ENCODE peak calls at places on chromosomes 11 and 22, in seven cellular contexts. W is GM12865, Z is prostate gland, C is heart right ventricle, Y is tibial nerve, R is WTC11, N is cardiac muscle cell. K is an unnamed sample.
A peak's percentile ranks its signal among the peaks of the same experiment; 100 is the strongest.

GRCh38 chr22:21082248-21082647 is 36.5 kb downstream of the LRRC74B start:
- DNase-seq in W (no peak), R (no peak), Z (no peak), C (no peak), Y (no peak), N (no peak), K (no peak)

GRCh38 chr22:39117585-39118191 is 20.6 kb downstream of the APOBEC3H start:
- DNase-seq in W (peak; percentile 92), R (peak; percentile 67), N (peak; percentile 74), C (peak; percentile 32), Y (peak; percentile 48), Z (peak; percentile 36), K (no peak)

GRCh38 chr11:2385156-2386151 is 8.3 kb downstream of the CD81 start:
- DNase-seq in Y (no peak), W (peak; percentile 80), N (no peak), Z (no peak), C (no peak), R (no peak), K (no peak)

GRCh38 chr22:31451709-31452571 is 37.7 kb downstream of the EIF4ENIF1 start:
- DNase-seq in N (peak; percentile 54), W (peak; percentile 65), R (no peak), Z (no peak), C (no peak), Y (no peak), K (no peak)

GRCh38 chr11:34830648-34831047 is 85.5 kb downstream of the APIP start:
- DNase-seq in Z (no peak), C (peak; percentile 45), R (no peak), N (no peak), W (no peak), Y (no peak), K (no peak)

GRCh38 chr22:48299801-48300200 is 1527.9 kb downstream of the BRD1 start:
- DNase-seq in C (no peak), W (no peak), Y (no peak), Z (no peak), R (no peak), N (no peak), K (no peak)

GRCh38 chr11:20158597-20159257 is 1.5 kb downstream of the DBX1 start:
- DNase-seq in N (peak; percentile 92), Z (peak; percentile 9), W (peak; percentile 12), Y (peak; percentile 24), R (peak; percentile 81), C (peak; percentile 57), K (no peak)

GRCh38 chr11:121466063-121466794 is 13.5 kb upstream of the SORL1-AS1 start:
- DNase-seq in Y (peak; percentile 58), Z (peak; percentile 99), N (peak; percentile 65), C (peak; percentile 85), W (peak; percentile 73), R (peak; percentile 78), K (no peak)

GRCh38 chr11:1202776-1203504 is 19.9 kb upstream of the MUC5B start:
- DNase-seq in N (peak; percentile 68), W (peak; percentile 47), Y (peak; percentile 48), C (peak; percentile 23), Z (peak; percentile 38), R (peak; percentile 87), K (peak; percentile 49)

GRCh38 chr11:650482-650881 is 13.4 kb downstream of the DRD4 start:
- DNase-seq in W (no peak), C (no peak), N (no peak), Y (no peak), R (no peak), Z (no peak), K (no peak)

GRCh38 chr22:47067331-47067890 is 305.0 kb downstream of the TBC1D22A start:
- DNase-seq in Y (no peak), R (no peak), Z (no peak), N (no peak), W (no peak), C (no peak), K (no peak)

GRCh38 chr11:44308923-44309482 is 936 bp downstream of the ALX4 start:
- DNase-seq in W (no peak), C (no peak), R (no peak), Z (no peak), N (no peak), Y (no peak), K (no peak)

GRCh38 chr11:127000991-127001390 is 421 bp upstream of the KIRREL3 start:
- DNase-seq in C (no peak), N (no peak), W (no peak), Y (no peak), R (no peak), Z (no peak), K (no peak)

GRCh38 chr11:9320047-9320446 is 5.7 kb upstream of the TMEM41B start:
- DNase-seq in R (no peak), C (no peak), Y (no peak), Z (no peak), W (no peak), N (no peak), K (no peak)

GRCh38 chr22:41048791-41049717 is 43.3 kb upstream of the EP300 start:
- DNase-seq in C (peak; percentile 81), N (peak; percentile 45), Y (peak; percentile 37), R (peak; percentile 53), Z (peak; percentile 36), W (no peak), K (peak; percentile 32)

GRCh38 chr11:36280531-36280930 is 8.7 kb downstream of the COMMD9 start:
- DNase-seq in Y (no peak), Z (no peak), N (no peak), C (peak; percentile 18), W (no peak), R (no peak), K (no peak)

GRCh38 chr22:48949375-48950149 is 878.1 kb downstream of the BRD1 start:
- DNase-seq in N (no peak), Z (peak; percentile 1), C (no peak), W (no peak), Y (no peak), R (no peak), K (no peak)

GRCh38 chr22:40077646-40078016 is 82.9 kb downstream of the FAM83F start:
- DNase-seq in C (no peak), W (no peak), Y (no peak), Z (no peak), R (no peak), N (no peak), K (no peak)

GRCh38 chr11:35618497-35619029 is 303 bp downstream of the FJX1 start:
- DNase-seq in Z (no peak), C (peak; percentile 12), N (peak; percentile 60), Y (no peak), R (no peak), W (peak; percentile 71), K (no peak)

GRCh38 chr11:8242113-8242475 is 21.6 kb downstream of the LMO1 start:
- DNase-seq in Z (no peak), W (no peak), N (no peak), R (no peak), C (no peak), Y (no peak), K (no peak)

GRCh38 chr22:49515486-49515885 is 312.2 kb downstream of the BRD1 start:
- DNase-seq in Y (no peak), C (no peak), W (no peak), Z (no peak), R (no peak), N (no peak), K (no peak)

GRCh38 chr11:69923196-69923595 is 104.0 kb upstream of the FGF3 start:
- DNase-seq in R (no peak), W (no peak), Z (no peak), Y (no peak), C (no peak), N (no peak), K (no peak)

GRCh38 chr11:112537846-112538330 is 277.2 kb upstream of the PLET1 start:
- DNase-seq in C (no peak), N (no peak), W (no peak), Y (no peak), Z (no peak), R (no peak), K (no peak)

GRCh38 chr11:82547163-82547560 is 186.5 kb downstream of the FAM181B start:
- DNase-seq in C (no peak), R (no peak), Y (peak; percentile 19), N (no peak), W (no peak), Z (no peak), K (no peak)

GRCh38 chr11:88807349-88807748 is 258.4 kb downstream of the GRM5 start:
- DNase-seq in C (no peak), Z (no peak), W (peak; percentile 3), R (no peak), Y (no peak), N (no peak), K (no peak)
- TF ChIP-seq CTCF in C (no peak), Z (no peak), W (no peak), R (no peak), Y (no peak), N (no peak), K (no peak)

DNA sequence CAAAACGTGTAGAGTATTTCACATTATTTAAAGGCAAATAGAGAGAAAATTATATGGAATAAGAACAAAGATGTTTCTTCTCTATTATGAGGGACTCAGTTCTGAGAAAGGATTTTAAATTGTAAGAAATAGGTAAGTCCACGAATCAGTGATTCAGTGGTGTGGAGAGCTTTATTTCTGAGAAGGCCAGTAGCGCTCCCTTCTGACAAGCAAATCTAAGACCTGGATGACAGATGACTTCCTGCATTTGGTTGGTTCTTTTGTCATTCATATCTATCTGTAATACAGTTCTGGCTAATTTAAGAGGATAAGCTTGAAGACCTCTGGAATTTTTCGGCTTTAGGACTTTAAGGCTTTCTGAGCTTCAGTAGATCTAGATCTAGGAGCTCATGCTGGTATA is 7.0 kb downstream of the CD3E start:
- DNase-seq in R (no peak), Z (no peak), Y (no peak), C (no peak), N (no peak), W (no peak), K (no peak)
- TF ChIP-seq CTCF in R (no peak), Z (no peak), Y (no peak), C (no peak), N (no peak), W (no peak), K (no peak)

GRCh38 chr11:11789735-11790369 is 51.9 kb upstream of the USP47 start:
- DNase-seq in N (peak; percentile 26), Y (peak; percentile 24), R (no peak), W (peak; percentile 15), C (no peak), Z (no peak), K (no peak)
- TF ChIP-seq CTCF in N (peak; percentile 80), Y (peak; percentile 29), R (no peak), W (peak; percentile 57), C (peak; percentile 35), Z (peak; percentile 50), K (peak; percentile 47)

DNA sequence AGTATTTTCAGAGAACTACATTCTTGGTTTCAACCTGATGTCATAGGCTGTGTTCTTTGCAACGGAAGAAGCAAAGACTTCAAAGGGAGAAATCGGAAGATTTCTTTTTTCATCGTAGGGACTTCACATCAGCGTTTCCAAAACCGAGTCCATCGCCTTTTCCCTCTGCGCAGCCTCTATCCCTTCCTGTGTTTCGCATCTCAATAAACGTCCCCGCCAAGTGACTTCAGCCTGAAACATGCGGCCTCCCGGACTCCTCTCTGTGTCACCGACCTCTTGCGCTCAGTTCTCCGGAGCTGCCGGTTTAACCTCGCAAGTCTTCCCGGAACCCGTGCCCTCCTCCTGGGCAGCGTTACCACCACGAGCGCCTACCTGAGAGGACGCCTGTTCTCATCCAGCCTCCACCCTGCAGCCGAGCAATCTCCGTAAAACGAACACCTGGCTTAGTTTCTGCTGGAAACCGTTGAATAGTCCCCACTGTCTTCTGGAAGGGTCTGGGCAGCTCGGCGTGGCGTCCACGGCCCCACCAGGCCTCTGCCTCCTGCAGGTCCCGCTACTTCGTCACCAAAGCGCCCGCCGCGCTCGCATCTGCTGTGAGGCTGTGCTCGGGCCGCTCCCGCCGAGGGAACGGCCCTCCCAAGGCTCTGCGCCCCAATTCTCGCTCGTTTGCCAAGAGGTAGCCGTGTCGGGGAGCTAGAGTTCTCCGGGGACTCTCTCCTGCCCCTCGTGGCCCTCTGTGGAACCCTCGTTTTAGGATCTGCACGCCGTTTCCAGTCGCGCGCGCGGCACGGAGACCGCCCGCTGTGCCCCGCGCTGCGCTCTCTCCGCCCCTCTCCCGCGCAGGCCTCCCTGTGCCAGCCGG is at the start of gene GLB1L3:
- DNase-seq in N (peak; percentile 39), C (no peak), Y (no peak), Z (peak; percentile 32), W (peak; percentile 45), R (peak; percentile 71), K (no peak)
- TF ChIP-seq CTCF in N (peak; percentile 33), C (peak; percentile 36), Y (no peak), Z (peak; percentile 19), W (peak; percentile 35), R (no peak), K (no peak)

K was measured in D721Med.